ENCODE peak calls at places on chromosomes 5 and 9, in seven cellular contexts. D, I, G, F, M, S and E are unnamed samples.
A peak's percentile ranks its signal among the peaks of the same experiment; 100 is the strongest.

GRCh38 chr9:14198544-14199510 is 115.1 kb downstream of the NFIB start:
- DNase-seq in G (peak; percentile 45), I (no peak), D (no peak), F (peak; percentile 86), M (no peak), S (peak; percentile 30), E (no peak)

GRCh38 chr9:80489329-80489728 is 917.6 kb downstream of the TLE4 start:
- DNase-seq in D (no peak), I (no peak), S (no peak), M (no peak), G (no peak), F (no peak), E (no peak)

GRCh38 chr5:14380712-14381111 is 200.9 kb upstream of the OTULINL start:
- DNase-seq in D (no peak), F (no peak), I (no peak), S (no peak), G (no peak), M (no peak), E (no peak)

GRCh38 chr9:112747094-112747493 is 3.5 kb upstream of the SNX30 start:
- DNase-seq in M (no peak), D (no peak), F (no peak), G (no peak), I (no peak), S (no peak), E (no peak)

GRCh38 chr5:58183078-58183885 is 276.6 kb downstream of the PLK2 start:
- DNase-seq in G (no peak), S (no peak), I (no peak), D (no peak), M (no peak), F (no peak), E (no peak)

GRCh38 chr9:129702563-129702962 is 37.1 kb downstream of the PRRX2 start:
- DNase-seq in M (peak; percentile 56), I (no peak), G (peak; percentile 93), F (no peak), S (no peak), D (no peak), E (no peak)

GRCh38 chr9:122367779-122368460 is 2.9 kb upstream of the PTGS1 start:
- DNase-seq in D (no peak), M (no peak), S (no peak), F (no peak), I (no peak), G (no peak), E (no peak)

GRCh38 chr5:150645070-150645700 is 4.7 kb downstream of the SYNPO start:
- DNase-seq in M (peak; percentile 80), D (no peak), I (no peak), G (peak; percentile 94), F (peak; percentile 91), S (no peak), E (no peak)

GRCh38 chr5:151772029-151772867 is 494 bp downstream of the G3BP1 start:
- DNase-seq in S (peak; percentile 64), F (peak; percentile 40), D (peak; percentile 54), I (peak; percentile 62), G (peak; percentile 50), M (no peak), E (peak; percentile 47)

GRCh38 chr5:1245901-1246576 is 20.9 kb downstream of the SLC6A18 start:
- DNase-seq in M (no peak), I (no peak), F (no peak), S (peak; percentile 29), G (no peak), D (no peak), E (no peak)

GRCh38 chr5:1244255-1244654 is 19.1 kb downstream of the SLC6A18 start:
- DNase-seq in G (no peak), I (no peak), F (no peak), M (no peak), D (no peak), S (no peak), E (no peak)

GRCh38 chr5:1246711-1247431 is 21.7 kb downstream of the SLC6A18 start:
- DNase-seq in I (peak; percentile 20), F (no peak), G (peak; percentile 52), S (peak; percentile 91), M (no peak), D (peak; percentile 10), E (peak; percentile 73)

GRCh38 chr5:1243487-1244152 is 18.4 kb downstream of the SLC6A18 start:
- DNase-seq in F (no peak), G (no peak), I (no peak), M (no peak), S (peak; percentile 51), D (no peak), E (no peak)

DNA sequence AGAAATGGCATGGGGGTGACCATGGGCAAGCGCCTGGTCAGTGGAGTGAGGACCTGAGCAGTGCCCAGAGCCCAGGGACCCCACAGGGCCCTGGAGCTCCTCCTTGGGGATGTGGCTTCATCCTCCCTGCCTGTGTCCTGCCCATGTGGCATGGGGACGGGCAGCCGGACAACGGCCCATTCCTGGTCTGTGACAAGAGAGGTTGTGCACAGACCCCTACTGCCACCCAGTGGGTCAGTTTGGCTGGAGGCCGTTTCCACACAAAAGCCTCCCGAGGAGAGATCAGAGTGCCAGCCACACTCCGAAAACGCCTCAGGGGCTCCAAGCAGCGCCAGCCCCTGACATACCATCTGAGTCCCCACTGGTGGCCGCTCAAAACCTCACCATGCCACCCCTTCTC is 19.8 kb downstream of the SLC6A18 start:
- DNase-seq in I (no peak), F (no peak), S (no peak), G (no peak), D (no peak), M (no peak), E (no peak)
- TF ChIP-seq CTCF in I (no peak), F (peak; percentile 41), S (peak; percentile 35), G (no peak), D (no peak), M (no peak), E (no peak)

DNA sequence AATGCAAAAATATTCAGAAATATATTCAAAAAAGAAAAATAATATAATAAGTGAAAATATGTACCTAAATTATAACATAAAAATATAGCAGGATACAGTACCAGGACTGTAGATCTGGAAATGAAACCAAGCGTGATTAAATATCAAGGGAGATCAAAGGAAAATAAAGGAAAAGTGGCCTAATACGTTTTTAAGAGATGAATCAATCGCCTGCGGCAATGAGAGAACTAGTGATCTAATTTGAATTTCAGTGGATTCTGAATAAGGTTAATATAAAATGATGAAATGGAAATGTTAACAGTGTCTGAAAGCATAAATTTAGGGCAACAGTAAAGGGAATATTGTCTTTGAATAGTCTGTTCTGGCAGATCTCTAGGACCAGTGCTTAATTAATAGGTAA is 1761.9 kb upstream of the ACO1 start:
- DNase-seq in G (no peak), M (no peak), I (no peak), F (no peak), D (no peak), S (no peak), E (no peak)
- TF ChIP-seq CTCF in G (no peak), M (no peak), I (no peak), F (no peak), D (no peak), S (no peak), E (no peak)

DNA sequence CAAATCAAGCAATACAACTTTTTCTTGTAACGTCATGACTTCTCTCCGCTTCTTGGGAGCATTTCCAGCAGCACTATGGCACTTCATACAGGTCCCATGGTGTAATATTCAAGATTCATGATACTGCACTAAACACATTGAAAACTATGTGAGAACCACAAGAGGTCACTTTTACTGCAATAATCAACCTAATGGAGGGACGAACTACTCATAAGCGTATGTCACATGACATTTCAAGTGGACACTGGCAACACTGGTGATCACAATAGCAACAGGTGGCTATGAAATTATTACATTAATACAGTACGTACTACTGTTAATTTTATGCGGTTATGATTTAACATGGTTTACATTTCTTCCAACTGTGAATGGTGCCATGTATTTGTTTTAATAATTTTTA is 78.6 kb upstream of the TBC1D9B start:
- DNase-seq in F (no peak), G (no peak), M (no peak), S (no peak), I (no peak), D (no peak), E (no peak)
- TF ChIP-seq CTCF in F (no peak), G (no peak), M (no peak), S (no peak), I (no peak), D (no peak), E (no peak)

DNA sequence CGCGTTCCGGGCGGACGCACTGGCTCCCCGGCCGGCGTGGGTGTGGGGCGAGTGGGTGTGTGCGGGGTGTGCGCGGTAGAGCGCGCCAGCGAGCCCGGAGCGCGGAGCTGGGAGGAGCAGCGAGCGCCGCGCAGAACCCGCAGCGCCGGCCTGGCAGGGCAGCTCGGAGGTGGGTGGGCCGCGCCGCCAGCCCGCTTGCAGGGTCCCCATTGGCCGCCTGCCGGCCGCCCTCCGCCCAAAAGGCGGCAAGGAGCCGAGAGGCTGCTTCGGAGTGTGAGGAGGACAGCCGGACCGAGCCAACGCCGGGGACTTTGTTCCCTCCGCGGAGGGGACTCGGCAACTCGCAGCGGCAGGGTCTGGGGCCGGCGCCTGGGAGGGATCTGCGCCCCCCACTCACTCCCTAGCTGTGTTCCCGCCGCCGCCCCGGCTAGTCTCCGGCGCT is at the start of gene DAPK1:
- DNase-seq in M (no peak), D (no peak), F (peak; percentile 89), I (peak; percentile 83), G (peak; percentile 37), S (peak; percentile 87), E (peak; percentile 87)
- TF ChIP-seq CTCF in M (no peak), D (no peak), F (peak; percentile 20), I (peak; percentile 11), G (no peak), S (peak; percentile 23), E (peak; percentile 29)

GRCh38 chr9:72871685-72872084 is 81.2 kb downstream of the ALDH1A1 start:
- DNase-seq in F (no peak), D (no peak), I (peak; percentile 7), S (peak; percentile 57), G (peak; percentile 58), M (no peak), E (no peak)
- TF ChIP-seq CTCF in F (no peak), D (no peak), I (peak; percentile 8), S (no peak), G (peak; percentile 28), M (peak; percentile 27), E (peak; percentile 7)

GRCh38 chr9:90458485-90458884 is 184.1 kb downstream of the DIRAS2 start:
- DNase-seq in D (no peak), S (peak; percentile 53), G (no peak), I (no peak), M (no peak), F (peak; percentile 42), E (no peak)
- TF ChIP-seq CTCF in D (no peak), S (peak; percentile 62), G (no peak), I (no peak), M (peak; percentile 22), F (peak; percentile 49), E (no peak)